ENCODE peak calls at places on chromosomes 7 and 10, in six cellular contexts. D is CD4-positive, alpha-beta memory T cell; W is brain microvascular endothelial cell; Q is body of pancreas; H is lung; I is upper lobe of left lung. U is an unnamed sample. For H3K27me3, the result is how much of the 10 kb centered on the place peaks cover.

GRCh38 chr7:77461842-77462241 is 45.7 kb upstream of the GSAP start:
- DNase-seq in W (no peak), D (no peak), Q (no peak), I (no peak), H (no peak), U (no peak)

GRCh38 chr7:158779061-158779992 is 50.0 kb downstream of the ESYT2 start:
- DNase-seq in W (no peak), H (no peak), Q (peak), D (peak), I (peak), U (no peak)

GRCh38 chr10:116783011-116783655 is 40.8 kb upstream of the HSPA12A start:
- DNase-seq in I (no peak), Q (no peak), D (no peak), H (no peak), W (no peak), U (no peak)

GRCh38 chr10:59623823-59624535 is 85.7 kb downstream of the SLC16A9 start:
- DNase-seq in I (no peak), W (no peak), Q (no peak), H (no peak), D (no peak), U (no peak)

GRCh38 chr10:52551036-52551435 is 221.5 kb downstream of the MBL2 start:
- DNase-seq in W (no peak), I (no peak), D (no peak), H (no peak), Q (no peak), U (no peak)

GRCh38 chr10:133151528-133151927 is 8.5 kb upstream of the KNDC1 start:
- DNase-seq in Q (no peak), H (no peak), D (no peak), W (peak), I (no peak), U (no peak)

GRCh38 chr10:986137-986825 is 2.0 kb upstream of the GTPBP4 start:
- DNase-seq in Q (peak), I (peak), H (peak), W (peak), D (no peak), U (no peak)

GRCh38 chr7:129210256-129210988 is 14.4 kb upstream of the AHCYL2 start:
- DNase-seq in W (peak), I (peak), D (peak), Q (peak), H (peak), U (no peak)

GRCh38 chr10:94780844-94781243 is 18.4 kb downstream of the CYP2C19 start:
- DNase-seq in I (no peak), W (no peak), Q (no peak), H (no peak), D (no peak), U (no peak)

GRCh38 chr10:73920084-73920483 is 9.2 kb downstream of the PLAU start:
- DNase-seq in I (peak), Q (peak), H (no peak), W (no peak), D (no peak), U (no peak)

GRCh38 chr7:33692956-33693355 is 212.4 kb upstream of the BMPER start:
- DNase-seq in H (no peak), D (no peak), I (no peak), W (peak), Q (no peak), U (no peak)

GRCh38 chr7:158588085-158588877 is 658 bp upstream of the PTPRN2 start:
- DNase-seq in I (no peak), D (no peak), W (no peak), Q (no peak), H (no peak), U (no peak)

GRCh38 chr10:27779462-27779861 is 33.8 kb upstream of the MKX start:
- DNase-seq in W (no peak), Q (no peak), D (no peak), H (no peak), I (no peak), U (no peak)

GRCh38 chr10:61798711-61799110 is 102.8 kb upstream of the ARID5B start:
- DNase-seq in Q (no peak), I (no peak), H (no peak), D (no peak), W (no peak), U (no peak)

GRCh38 chr7:54719425-54719824 is 39.6 kb downstream of the SEC61G start:
- DNase-seq in Q (no peak), I (no peak), H (no peak), W (no peak), D (no peak), U (no peak)

GRCh38 chr10:97127960-97128850 is 57.6 kb downstream of the SLIT1 start:
- DNase-seq in Q (peak), I (no peak), W (no peak), D (no peak), H (no peak), U (no peak)

GRCh38 chr7:75064801-75065200 is 8.8 kb downstream of the RCC1L start:
- DNase-seq in D (no peak), H (no peak), I (no peak), W (no peak), Q (no peak), U (no peak)

GRCh38 chr10:49388161-49388560 is 7.7 kb downstream of the DRGX start:
- DNase-seq in I (no peak), D (no peak), H (no peak), W (no peak), Q (no peak), U (no peak)

GRCh38 chr7:66739953-66740301 is 606 bp upstream of the RABGEF1 start:
- DNase-seq in D (no peak), Q (no peak), W (no peak), I (no peak), H (no peak), U (no peak)

GRCh38 chr7:44147026-44147881 is 6.1 kb upstream of the MYL7 start:
- DNase-seq in I (no peak), Q (peak), D (no peak), H (no peak), W (no peak), U (no peak)

GRCh38 chr10:133419211-133419950 is 5.0 kb downstream of the SPRN start:
- DNase-seq in H (no peak), Q (no peak), I (no peak), W (no peak), D (no peak), U (no peak)

GRCh38 chr7:139696547-139696946 is 81.3 kb downstream of the HIPK2 start:
- DNase-seq in D (no peak), W (no peak), H (no peak), I (no peak), Q (peak), U (no peak)

GRCh38 chr7:39832519-39833085 is 117.5 kb upstream of the CDK13 start:
- DNase-seq in D (no peak), Q (no peak), H (no peak), I (no peak), W (no peak), U (no peak)

GRCh38 chr7:6628045-6628444 is 9.1 kb upstream of the ZNF316 start:
- DNase-seq in H (no peak), Q (no peak), W (no peak), D (no peak), I (no peak), U (no peak)

DNA sequence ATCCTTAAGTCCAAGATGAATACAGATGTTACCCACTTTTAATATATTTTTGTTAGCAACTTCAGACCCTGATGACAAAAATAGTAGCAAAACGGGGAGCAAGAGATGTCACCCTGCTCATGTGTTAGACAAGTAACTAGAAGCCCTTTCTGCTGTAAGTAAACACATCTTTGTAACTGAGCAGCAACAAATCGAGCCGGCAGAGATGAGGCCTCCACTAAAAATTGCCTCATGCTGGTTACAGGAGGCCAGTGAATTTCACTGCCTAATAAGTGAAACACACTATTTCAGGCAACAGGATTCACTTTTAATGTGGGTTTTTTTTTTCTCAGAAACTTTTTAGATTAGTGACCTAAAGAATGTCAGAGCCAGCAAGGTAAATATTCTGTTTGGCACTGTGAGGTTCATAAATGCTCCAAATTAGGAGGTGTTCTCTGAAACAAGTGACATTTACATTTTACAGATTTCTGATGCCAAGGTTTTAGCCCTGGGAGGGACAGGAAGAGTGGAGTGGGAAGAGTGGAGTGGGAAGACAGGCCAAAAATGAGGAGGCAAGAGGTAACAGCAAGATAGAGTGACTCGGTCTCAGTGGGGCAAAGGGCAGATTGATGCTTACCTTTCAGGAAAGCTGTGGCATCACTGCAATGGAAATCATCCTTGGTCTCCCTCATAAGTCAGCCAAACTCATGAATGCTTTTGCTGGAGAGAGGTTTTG is 53.6 kb upstream of the LRRC17 start:
- DNase-seq in W (no peak), I (no peak), D (no peak), H (no peak), Q (no peak), U (no peak)
- H3K27ac ChIP-seq in W (no peak), I (no peak), D (no peak), H (peak), Q (no peak), U (no peak)

DNA sequence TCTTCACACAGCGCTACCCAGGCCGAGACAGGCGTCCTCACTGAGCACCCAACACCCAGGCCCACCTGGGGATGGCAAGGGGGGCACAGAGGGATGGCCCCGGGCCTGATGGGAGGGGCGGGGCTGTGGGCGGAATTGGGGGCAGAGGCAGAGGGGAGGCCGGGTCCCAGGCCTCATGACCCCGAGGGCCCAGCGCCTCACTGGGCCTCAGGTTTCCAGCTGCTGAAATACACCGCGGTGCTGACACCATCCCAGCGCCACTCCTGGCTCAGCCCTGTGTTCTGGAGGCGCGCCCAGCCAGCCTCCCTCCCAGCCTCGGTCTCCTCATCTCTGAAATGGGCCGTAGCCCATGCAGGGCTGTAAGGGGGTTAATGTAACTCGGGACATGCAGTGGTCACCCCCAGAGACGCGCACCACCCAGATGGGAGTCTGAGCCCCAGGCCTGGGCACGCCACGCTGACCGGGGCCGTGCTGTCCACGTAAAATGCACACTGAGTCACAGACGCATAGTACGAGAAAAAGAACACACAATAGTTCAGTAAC is 82.3 kb downstream of the UNCX start:
- DNase-seq in W (no peak), H (no peak), Q (no peak), I (no peak), D (no peak), U (no peak)
- H3K27me3 ChIP-seq in W (under half), H (under half), Q (under half), I (under half), D (under half), U (under half)

DNA sequence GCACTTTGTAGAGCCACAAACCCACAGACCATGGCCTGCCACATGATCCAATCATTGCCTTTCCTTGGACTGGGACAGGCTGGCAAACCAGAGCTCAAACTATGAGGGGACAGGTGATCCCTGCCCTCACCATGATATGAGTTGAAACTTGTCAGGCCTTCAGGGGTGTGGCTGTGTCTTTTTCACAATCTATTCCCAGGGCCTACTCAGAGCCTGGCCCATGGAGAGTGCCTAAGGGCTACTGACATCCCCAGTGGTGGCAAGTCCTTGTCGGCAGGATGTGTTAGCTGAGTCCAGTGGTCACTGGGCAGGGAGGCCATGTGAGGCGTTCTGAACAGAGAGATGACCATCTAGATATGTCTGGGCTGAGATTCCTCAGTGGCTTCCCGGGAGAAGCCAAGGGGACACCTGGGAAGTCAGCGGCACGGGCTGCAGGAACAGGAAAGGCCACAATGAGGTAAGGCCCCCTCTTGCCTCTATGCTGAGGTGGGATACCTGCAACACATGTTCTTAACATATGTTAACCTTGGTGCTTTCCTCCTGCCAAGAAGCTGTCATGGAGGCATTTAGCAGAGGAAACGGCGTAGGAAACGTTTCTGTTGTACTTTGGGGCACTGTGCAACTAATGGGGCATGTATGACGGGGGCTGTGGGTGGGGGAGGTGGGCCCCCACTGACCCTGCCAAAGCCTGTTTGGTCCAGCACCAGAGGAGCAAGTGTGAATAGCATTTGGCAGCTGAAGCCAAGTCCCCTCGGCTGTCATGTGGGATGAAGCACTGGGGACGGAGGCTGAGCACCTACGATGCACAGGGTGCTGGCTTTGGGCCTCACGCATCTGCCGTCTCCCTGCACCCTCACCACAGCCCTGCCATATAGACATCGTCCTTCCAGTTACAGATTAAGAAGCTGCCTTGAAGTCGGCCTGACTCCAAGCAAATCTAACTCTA is 384.0 kb downstream of the RPS24 start:
- DNase-seq in D (no peak), Q (no peak), W (no peak), I (no peak), H (no peak), U (no peak)
- H3K27ac ChIP-seq in D (no peak), Q (no peak), W (no peak), I (no peak), H (no peak), U (no peak)

GRCh38 chr10:71245420-71246325 is 33.3 kb downstream of the UNC5B start:
- DNase-seq in W (no peak), H (no peak), Q (no peak), D (no peak), I (no peak), U (no peak)
- H3K27me3 ChIP-seq in W (under half), H (under half), Q (under half), D (under half), I (under half), U (under half)

GRCh38 chr7:112492165-112492564 is 11.4 kb downstream of the LSMEM1 start:
- DNase-seq in I (no peak), W (no peak), H (no peak), D (no peak), Q (no peak), U (no peak)
- H3K27ac ChIP-seq in I (no peak), W (no peak), H (no peak), D (no peak), Q (no peak), U (no peak)

GRCh38 chr7:97004237-97004930 is 969 bp upstream of the DLX6 start:
- DNase-seq in D (no peak), Q (no peak), I (no peak), H (no peak), W (no peak), U (no peak)
- H3K27me3 ChIP-seq in D (half or more), Q (under half), I (under half), H (under half), W (half or more), U (half or more)

GRCh38 chr7:106076537-106076936 is 35.6 kb downstream of the SYPL1 start:
- DNase-seq in W (no peak), D (no peak), I (no peak), Q (no peak), H (no peak), U (no peak)
- H3K27ac ChIP-seq in W (no peak), D (no peak), I (no peak), Q (no peak), H (no peak), U (no peak)

GRCh38 chr7:130566898-130567280 is 75.0 kb downstream of the MEST start:
- DNase-seq in Q (no peak), D (no peak), H (no peak), W (no peak), I (no peak), U (no peak)

GRCh38 chr7:130560972-130561371 is 69.1 kb downstream of the MEST start:
- DNase-seq in D (peak), I (no peak), H (no peak), Q (peak), W (no peak), U (no peak)

DNA sequence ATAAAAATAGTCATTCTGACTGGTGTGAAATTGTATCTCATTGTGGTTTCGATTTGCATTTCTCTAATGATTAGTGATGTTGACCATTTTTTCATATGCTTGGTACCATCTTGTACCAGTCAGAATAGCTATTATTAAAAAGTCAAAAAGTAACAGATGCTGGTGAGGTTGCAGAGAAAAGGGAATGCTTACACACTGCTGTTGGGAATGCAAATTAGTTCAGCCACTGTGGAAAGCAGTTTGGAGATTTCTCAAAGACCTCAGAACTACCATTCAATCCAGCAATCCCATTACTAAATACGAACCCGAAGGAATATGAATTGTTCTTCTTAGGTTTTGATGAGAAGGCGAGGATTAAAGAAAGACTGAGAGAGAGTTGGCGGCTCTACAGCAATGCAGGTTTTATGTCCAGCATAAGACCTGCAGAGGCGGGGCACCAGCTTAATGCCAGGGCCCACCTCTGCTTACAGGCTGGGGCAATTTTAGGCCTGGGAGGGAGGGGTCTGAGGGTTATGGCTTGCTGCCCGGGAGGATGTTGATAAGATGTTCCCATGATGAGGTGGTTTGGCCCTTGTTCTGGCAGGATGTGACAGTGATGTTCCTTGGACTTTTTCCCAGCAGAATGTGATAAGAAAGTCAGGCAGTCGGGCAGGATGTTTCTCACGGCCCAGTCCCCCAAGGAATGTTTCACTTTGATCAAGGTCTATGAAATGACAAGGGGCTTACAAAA is 74.4 kb downstream of the MEST start:
- DNase-seq in H (peak), D (no peak), W (peak), I (peak), Q (peak), U (no peak)
- H3K27me3 ChIP-seq in H (under half), D (under half), W (under half), I (under half), Q (under half), U (under half)

U was measured in effector memory CD4-positive, alpha-beta T cell.